ENCODE peak calls at places on chromosomes 5 and 9, in seven cellular contexts. C is tibial nerve, D is IMR-90, U is upper lobe of left lung, O is uterus, N is suprapubic skin, R is ovary. Y is an unnamed sample.

GRCh38 chr9:119368681-119369581 is at the start of gene BRINP1:
- DNase-seq in C (no peak), D (no peak), U (peak; percentile 85), O (no peak), N (no peak), R (no peak), Y (no peak)

GRCh38 chr9:14418262-14419200 is 104.6 kb upstream of the NFIB start:
- DNase-seq in C (no peak), D (no peak), U (no peak), O (no peak), N (no peak), R (no peak), Y (no peak)

GRCh38 chr9:133234577-133235322 is 25.7 kb upstream of the OBP2B start:
- DNase-seq in C (no peak), D (no peak), U (peak; percentile 56), O (no peak), N (no peak), R (no peak), Y (peak; percentile 58)

GRCh38 chr9:98610711-98611110 is 98.0 kb downstream of the GABBR2 start:
- DNase-seq in C (no peak), D (no peak), U (no peak), O (no peak), N (no peak), R (no peak), Y (no peak)

GRCh38 chr5:154762700-154763099 is 7.5 kb downstream of the LARP1 start:
- DNase-seq in C (no peak), D (no peak), U (no peak), O (no peak), N (no peak), R (no peak), Y (no peak)

GRCh38 chr5:88875609-88876234 is 7.3 kb downstream of the MEF2C start:
- DNase-seq in C (no peak), D (no peak), U (no peak), O (no peak), N (no peak), R (no peak), Y (no peak)

GRCh38 chr5:78757269-78758053 is 108.9 kb upstream of the LHFPL2 start:
- DNase-seq in C (peak; percentile 45), D (peak; percentile 69), U (no peak), O (no peak), N (no peak), R (no peak), Y (no peak)

GRCh38 chr5:153813871-153814270 is 224.8 kb downstream of the FAM114A2 start:
- DNase-seq in C (no peak), D (no peak), U (no peak), O (no peak), N (no peak), R (no peak), Y (no peak)

GRCh38 chr5:2192496-2192895 is 309.8 kb upstream of the IRX4 start:
- DNase-seq in C (no peak), D (no peak), U (no peak), O (no peak), N (peak; percentile 65), R (no peak), Y (no peak)

GRCh38 chr5:135891804-135892203 is 3.8 kb downstream of the IL9 start:
- DNase-seq in C (no peak), D (no peak), U (no peak), O (no peak), N (peak; percentile 15), R (no peak), Y (no peak)

GRCh38 chr5:72295539-72295938 is 24.5 kb downstream of the MRPS27 start:
- DNase-seq in C (no peak), D (no peak), U (no peak), O (no peak), N (no peak), R (no peak), Y (no peak)

GRCh38 chr9:30301271-30301963 is 2083.0 kb upstream of the ACO1 start:
- DNase-seq in C (peak; percentile 50), D (no peak), U (no peak), O (no peak), N (no peak), R (no peak), Y (no peak)

GRCh38 chr9:134377976-134378375 is 51.7 kb downstream of the RXRA start:
- DNase-seq in C (no peak), D (no peak), U (peak; percentile 87), O (no peak), N (peak; percentile 89), R (no peak), Y (peak; percentile 88)

GRCh38 chr5:161397448-161397847 is 149.1 kb downstream of the GABRB2 start:
- DNase-seq in C (no peak), D (no peak), U (no peak), O (no peak), N (no peak), R (no peak), Y (no peak)

GRCh38 chr5:105413406-105413990 is 1850.9 kb upstream of the NUDT12 start:
- DNase-seq in C (no peak), D (no peak), U (no peak), O (no peak), N (no peak), R (no peak), Y (no peak)

GRCh38 chr5:124990723-124991122 is 244.3 kb upstream of the ZNF608 start:
- DNase-seq in C (no peak), D (no peak), U (no peak), O (no peak), N (no peak), R (no peak), Y (no peak)

GRCh38 chr5:154829589-154830218 is 20.7 kb downstream of the FAXDC2 start:
- DNase-seq in C (no peak), D (peak; percentile 60), U (no peak), O (no peak), N (no peak), R (no peak), Y (peak; percentile 54)

GRCh38 chr9:112112519-112112918 is 62.6 kb downstream of the SUSD1 start:
- DNase-seq in C (no peak), D (peak; percentile 92), U (no peak), O (no peak), N (no peak), R (no peak), Y (no peak)

GRCh38 chr5:17182966-17183365 is 34.5 kb upstream of the BASP1 start:
- DNase-seq in C (no peak), D (peak; percentile 78), U (no peak), O (no peak), N (no peak), R (no peak), Y (no peak)

GRCh38 chr9:133609311-133610098 is at the start of gene FAM163B:
- DNase-seq in C (no peak), D (peak; percentile 22), U (peak; percentile 88), O (no peak), N (no peak), R (peak; percentile 40), Y (no peak)

GRCh38 chr5:160479926-160480325 is 58.3 kb downstream of the PTTG1 start:
- DNase-seq in C (no peak), D (peak; percentile 84), U (no peak), O (no peak), N (no peak), R (no peak), Y (no peak)

GRCh38 chr9:122122903-122123632 is 30.0 kb upstream of the TTLL11 start:
- DNase-seq in C (peak; percentile 76), D (peak; percentile 66), U (no peak), O (peak; percentile 64), N (no peak), R (peak; percentile 69), Y (peak; percentile 86)

GRCh38 chr5:81420039-81420667 is 26.2 kb upstream of the ACOT12 start:
- DNase-seq in C (no peak), D (peak; percentile 96), U (no peak), O (no peak), N (no peak), R (no peak), Y (no peak)

GRCh38 chr5:132243366-132243977 is 14.0 kb upstream of the PDLIM4 start:
- DNase-seq in C (no peak), D (no peak), U (no peak), O (no peak), N (peak; percentile 41), R (no peak), Y (peak; percentile 38)

DNA sequence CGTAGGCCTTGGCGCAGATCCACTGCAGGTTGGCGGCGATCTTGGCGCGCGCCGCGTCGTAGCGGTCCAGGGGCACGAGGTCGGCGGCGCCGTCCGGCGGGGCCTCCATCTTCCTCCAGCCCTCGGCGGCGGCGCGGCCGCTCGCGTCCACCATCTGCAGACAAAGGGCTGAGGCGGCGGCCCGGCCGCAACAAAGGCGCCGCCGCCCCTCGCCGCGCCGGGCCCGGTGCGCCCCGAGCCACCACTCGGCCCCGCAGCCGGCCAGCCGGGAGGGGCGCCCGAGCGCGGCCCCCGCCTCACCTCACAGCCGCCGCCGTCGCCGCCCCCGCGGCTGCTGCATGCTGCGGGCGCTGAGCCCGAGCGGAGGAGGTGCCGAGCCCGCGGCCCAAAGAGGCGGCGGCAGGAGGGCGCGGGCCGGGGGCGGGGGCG is 326 bp downstream of the CAMSAP1 start:
- DNase-seq in C (no peak), D (peak; percentile 28), U (peak; percentile 93), O (peak; percentile 33), N (no peak), R (no peak), Y (peak; percentile 69)
- TF ChIP-seq POLR2A in C (no peak), D (no peak), U (no peak), O (no peak), N (no peak), R (no peak), Y (no peak)

GRCh38 chr5:174412941-174413340 is 311.4 kb upstream of the MSX2 start:
- DNase-seq in C (no peak), D (no peak), U (no peak), O (no peak), N (no peak), R (no peak), Y (no peak)
- H3K4me3 ChIP-seq in C (no peak overlapping the region), D (no peak overlapping the region), U (no peak overlapping the region), O (no peak overlapping the region), N (no peak overlapping the region), R (no peak overlapping the region), Y (no peak overlapping the region)

DNA sequence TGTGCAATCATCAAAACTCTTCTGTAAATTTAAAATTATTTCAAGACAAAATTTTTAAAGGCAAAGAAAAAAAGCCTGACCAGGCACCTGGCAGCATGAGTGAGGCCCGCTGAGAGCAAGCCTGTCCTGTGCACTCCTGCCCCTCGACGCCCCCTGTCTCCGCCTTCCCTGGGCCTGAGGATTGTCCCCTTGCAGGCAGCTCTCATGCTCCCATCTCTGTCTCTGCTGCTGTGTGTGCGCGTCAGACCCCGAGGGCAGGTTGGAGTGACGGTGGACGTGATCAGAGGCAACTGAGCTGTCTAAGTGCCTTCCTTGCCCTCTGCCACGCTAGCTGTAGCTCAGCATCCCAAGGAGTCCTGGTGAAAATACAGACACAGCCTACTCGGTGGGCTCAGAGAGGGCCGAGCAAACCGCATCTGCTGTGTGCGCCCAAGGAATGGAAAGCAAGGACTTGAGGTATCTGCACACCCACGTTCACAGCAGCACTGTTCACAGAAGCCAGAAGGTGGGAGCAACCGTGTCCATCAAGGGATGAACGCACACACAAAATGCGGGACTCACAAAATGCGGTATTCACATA is 65.5 kb downstream of the SECISBP2 start:
- DNase-seq in C (no peak), D (no peak), U (peak; percentile 31), O (no peak), N (no peak), R (no peak), Y (no peak)
- TF ChIP-seq POLR2A in C (no peak), D (no peak), U (no peak), O (no peak), N (no peak), R (no peak), Y (no peak)

DNA sequence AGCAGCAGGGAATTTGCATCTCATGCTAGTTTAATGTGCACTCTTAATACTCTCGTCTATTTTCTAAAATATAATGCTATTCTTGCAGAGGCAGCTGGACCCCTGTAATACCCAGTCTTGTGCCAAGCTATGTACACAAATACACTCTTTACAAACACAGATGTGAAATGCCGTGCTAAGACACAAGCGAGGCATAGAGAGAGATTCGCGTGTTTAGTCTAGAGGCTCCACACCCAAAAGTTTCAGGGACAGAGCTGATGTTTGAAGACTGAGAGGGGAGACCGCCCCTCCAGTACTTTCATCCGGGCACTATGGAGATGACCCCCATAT is 1.2 kb downstream of the DPYSL3 start:
- DNase-seq in C (no peak), D (peak; percentile 33), U (no peak), O (no peak), N (no peak), R (no peak), Y (no peak)
- H3K4me3 ChIP-seq in C (peak overlapping the region; percentile 59), D (peak overlapping the region; percentile 56), U (peak overlapping the region; percentile 73), O (peak overlapping the region; percentile 65), N (peak overlapping the region; percentile 65), R (peak overlapping the region; percentile 53), Y (peak overlapping the region; percentile 77)